ENCODE peak calls at places on chromosomes 13 and 19, in four cellular contexts. R is tibial artery, M is heart left ventricle, D is ascending aorta. O is an unnamed sample. For H3K4me1, the result is how much of the 10 kb centered on the place peaks cover.

GRCh38 chr19:8214802-8215201 is 5.6 kb downstream of the CERS4 start:
- DNase-seq in R (no peak), M (no peak), D (no peak), O (no peak)

GRCh38 chr13:20428666-20429644 is 96.7 kb downstream of the CRYL1 start:
- DNase-seq in R (no peak), M (no peak), D (no peak), O (peak)

GRCh38 chr13:23087884-23088283 is 92.9 kb upstream of the SGCG start:
- DNase-seq in R (no peak), M (no peak), D (no peak), O (peak)

GRCh38 chr13:57286511-57287098 is 119.6 kb downstream of the PRR20E start:
- DNase-seq in R (no peak), M (no peak), D (no peak), O (no peak)

GRCh38 chr19:23075031-23075733 is 41.6 kb upstream of the ZNF730 start:
- DNase-seq in R (no peak), M (peak), D (no peak), O (peak)

GRCh38 chr19:33271246-33272021 is 30.9 kb downstream of the CEBPA start:
- DNase-seq in R (no peak), M (no peak), D (no peak), O (no peak)

GRCh38 chr19:47598407-47599349 is 10.3 kb upstream of the BICRA start:
- DNase-seq in R (peak), M (peak), D (no peak), O (peak)

GRCh38 chr19:42323852-42324654 is 1.4 kb upstream of the MEGF8 start:
- DNase-seq in R (no peak), M (no peak), D (no peak), O (no peak)

GRCh38 chr19:610801-611505 is 21.3 kb downstream of the HCN2 start:
- DNase-seq in R (no peak), M (peak), D (no peak), O (no peak)

GRCh38 chr13:110662105-110662504 is 43.8 kb downstream of the CARS2 start:
- DNase-seq in R (peak), M (no peak), D (no peak), O (no peak)

GRCh38 chr19:6271721-6272410 is 7.9 kb downstream of the MLLT1 start:
- DNase-seq in R (peak), M (peak), D (no peak), O (no peak)

GRCh38 chr13:73536865-73537264 is 478.1 kb downstream of the KLF5 start:
- DNase-seq in R (no peak), M (no peak), D (no peak), O (peak)

GRCh38 chr13:59442946-59443345 is 720.8 kb downstream of the DIAPH3 start:
- DNase-seq in R (no peak), M (no peak), D (no peak), O (no peak)

GRCh38 chr13:99375806-99376080 is 68.5 kb upstream of the GPR183 start:
- DNase-seq in R (no peak), M (no peak), D (no peak), O (no peak)

GRCh38 chr13:99374994-99375805 is 68.0 kb upstream of the GPR183 start:
- DNase-seq in R (no peak), M (no peak), D (no peak), O (no peak)

GRCh38 chr13:99371956-99372355 is 64.8 kb upstream of the GPR183 start:
- DNase-seq in R (no peak), M (no peak), D (no peak), O (no peak)

GRCh38 chr13:99374169-99374991 is 67.2 kb upstream of the GPR183 start:
- DNase-seq in R (no peak), M (no peak), D (no peak), O (no peak)

DNA sequence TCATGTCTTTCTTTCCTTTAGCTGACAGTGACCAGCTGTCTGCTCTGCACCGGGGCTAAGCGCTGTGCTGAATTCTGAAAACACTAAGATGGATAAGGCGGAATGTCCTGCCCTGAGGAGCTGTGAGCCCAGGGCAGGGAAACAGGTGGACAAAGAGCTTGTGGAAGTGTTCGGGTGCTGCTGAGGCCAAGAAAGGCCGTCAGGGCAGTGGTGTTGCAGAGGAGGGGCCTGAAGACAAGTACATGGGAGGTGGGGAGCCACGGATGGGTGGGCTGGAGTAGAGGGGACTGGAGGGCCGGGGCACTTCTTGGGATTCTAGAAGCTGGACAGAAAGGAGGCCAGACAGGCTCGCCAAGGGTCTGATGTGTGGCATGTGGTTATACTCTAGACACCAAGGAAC is 66.2 kb upstream of the GPR183 start:
- DNase-seq in R (no peak), M (no peak), D (no peak), O (no peak)
- H3K4me1 ChIP-seq in R (under half), M (under half), D (under half), O (under half)

GRCh38 chr19:30403583-30403982 is 31.4 kb downstream of the ZNF536 start:
- DNase-seq in R (no peak), M (no peak), D (no peak), O (no peak)
- TF ChIP-seq CTCF in R (no peak), M (no peak), D (no peak), O (no peak)

GRCh38 chr19:11325544-11325943 is 13.9 kb downstream of the RAB3D start:
- DNase-seq in R (no peak), M (no peak), D (no peak), O (no peak)
- H3K4me1 ChIP-seq in R (under half), M (under half), D (under half), O (under half)

DNA sequence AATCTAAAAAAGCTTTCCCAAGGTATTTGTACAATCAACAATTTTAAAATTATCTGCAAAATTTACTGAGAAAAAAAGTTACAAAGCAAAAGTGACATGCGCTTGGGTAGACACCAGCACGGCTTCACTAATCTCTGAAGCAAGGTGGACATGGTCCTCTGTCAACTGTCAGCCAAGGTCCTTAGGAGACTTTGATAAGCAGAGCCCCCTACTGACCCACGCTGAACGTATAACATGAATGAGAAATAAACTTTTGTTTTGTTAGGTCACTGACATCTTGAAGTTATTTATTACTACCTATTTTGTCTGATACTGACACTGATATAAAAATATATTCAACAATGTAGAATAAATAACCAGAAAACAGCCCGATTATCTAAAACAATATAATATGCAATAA is 100.7 kb upstream of the OBI1 start:
- DNase-seq in R (no peak), M (no peak), D (no peak), O (no peak)
- TF ChIP-seq CTCF in R (no peak), M (no peak), D (no peak), O (no peak)

DNA sequence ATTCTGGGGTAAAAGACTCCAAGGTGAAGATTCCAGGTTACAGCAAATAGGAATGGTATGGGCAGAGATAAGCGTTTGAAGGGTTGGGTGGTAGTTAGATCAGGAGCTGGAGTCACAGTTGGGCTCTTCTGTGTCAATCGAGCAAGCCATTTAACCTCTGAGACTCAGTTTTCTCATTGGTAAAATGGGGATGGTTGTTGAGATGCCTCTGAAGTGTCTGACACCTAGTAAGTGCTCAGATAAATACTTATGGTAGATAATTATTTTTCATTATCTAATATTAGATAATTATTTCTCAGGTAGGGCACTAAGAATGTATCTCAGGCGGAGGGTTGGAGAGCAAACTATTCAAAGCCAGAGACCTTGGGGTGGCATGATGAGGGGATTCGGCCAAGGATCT is 7.8 kb downstream of the LTBP4 start:
- DNase-seq in R (no peak), M (no peak), D (no peak), O (no peak)
- H3K4me1 ChIP-seq in R (half or more), M (under half), D (under half), O (under half)

GRCh38 chr19:17005000-17005399 is 21.6 kb downstream of the CPAMD8 start:
- DNase-seq in R (no peak), M (no peak), D (no peak), O (no peak)
- TF ChIP-seq CTCF in R (no peak), M (no peak), D (no peak), O (peak)

DNA sequence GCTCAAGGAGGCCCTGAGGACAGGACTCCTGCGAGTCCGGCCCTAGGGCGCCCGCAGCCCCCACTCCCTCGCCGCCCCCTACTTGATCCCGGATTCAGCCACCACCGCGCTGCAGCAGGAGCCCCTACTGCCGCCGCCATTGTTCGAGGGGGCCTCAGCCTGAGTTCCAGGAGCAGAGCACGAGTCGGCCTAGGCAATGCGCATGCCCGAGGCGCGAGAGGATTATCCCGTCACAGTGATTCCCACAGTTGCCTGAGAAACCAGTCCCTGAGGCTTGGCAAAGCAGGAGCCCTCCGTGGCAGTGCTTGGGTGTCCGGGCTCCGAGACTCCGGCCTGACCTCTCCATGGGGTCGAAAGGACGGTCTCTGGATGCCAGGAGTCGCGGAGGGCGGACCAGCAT is 68.4 kb upstream of the ZNF420 start:
- DNase-seq in R (no peak), M (no peak), D (no peak), O (no peak)
- H3K4me1 ChIP-seq in R (under half), M (under half), D (under half), O (under half)

DNA sequence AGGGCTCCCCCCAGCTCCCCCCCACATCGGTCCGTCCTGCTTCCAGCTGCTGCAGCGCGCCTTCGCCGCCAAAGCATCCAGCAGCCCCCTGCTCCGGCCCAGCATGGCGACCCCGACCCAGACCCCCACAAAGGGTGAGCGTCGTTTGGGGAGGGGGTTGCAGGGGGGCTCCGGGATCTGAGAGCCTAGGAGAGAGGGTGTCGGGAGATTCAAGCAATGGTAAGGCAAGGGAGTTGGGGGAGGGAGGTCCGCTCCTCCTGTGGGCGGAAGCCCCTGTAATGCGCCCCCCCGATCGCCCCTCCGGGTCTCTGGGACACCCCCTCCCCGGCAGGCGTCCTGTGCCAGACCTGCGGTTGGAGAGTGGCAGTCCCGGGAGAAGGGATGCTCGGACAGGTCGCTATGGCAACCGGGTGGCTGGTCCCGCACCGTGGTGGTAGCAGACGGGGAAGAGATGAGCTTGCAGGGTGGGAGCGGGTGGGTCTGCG is at the start of gene FXYD7:
- DNase-seq in R (no peak), M (no peak), D (no peak), O (no peak)
- TF ChIP-seq CTCF in R (no peak), M (peak), D (no peak), O (no peak)

DNA sequence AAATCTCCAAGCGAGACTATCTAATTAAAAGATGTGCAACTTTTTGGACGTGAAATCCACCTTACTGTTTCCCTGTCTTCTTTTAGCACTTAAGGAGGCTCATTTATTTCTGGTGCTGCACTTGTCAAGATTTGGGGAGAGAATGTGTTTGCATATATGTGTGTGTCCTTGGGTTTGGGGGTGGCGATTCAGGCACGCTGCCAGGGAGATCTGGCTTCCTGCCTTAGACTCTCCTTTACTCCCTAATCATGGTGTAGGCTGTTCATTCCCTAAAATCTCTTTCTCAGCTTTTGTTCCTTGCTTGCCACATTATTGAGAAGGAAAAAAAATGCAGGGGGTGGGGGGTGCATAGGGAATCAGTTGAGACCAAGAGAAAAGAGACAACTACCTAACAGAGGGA is 271.2 kb downstream of the DCLK1 start:
- DNase-seq in R (no peak), M (no peak), D (no peak), O (no peak)
- H3K4me1 ChIP-seq in R (under half), M (under half), D (under half), O (under half)

GRCh38 chr19:19404879-19405860 is at the start of gene GATAD2A:
- DNase-seq in R (peak), M (peak), D (peak), O (peak)
- TF ChIP-seq CTCF in R (peak), M (peak), D (peak), O (peak)